ENCODE peak calls at places on chromosomes 12 and 14, in seven cellular contexts. L, N, R, B, X, U and C are unnamed samples.

GRCh38 chr12:87323369-87323768 is 705.8 kb downstream of the C12orf50 start:
- DNase-seq in L (no peak), N (no peak), R (no peak), B (no peak), X (no peak), U (no peak), C (no peak)

GRCh38 chr14:68137704-68138619 is 318.4 kb downstream of the RAD51B start:
- DNase-seq in L (peak), N (no peak), R (peak), B (peak), X (no peak), U (peak), C (peak)

GRCh38 chr14:56342419-56342901 is 224.2 kb downstream of the PELI2 start:
- DNase-seq in L (no peak), N (no peak), R (no peak), B (peak), X (no peak), U (peak), C (peak)

GRCh38 chr12:108119126-108119973 is 9.7 kb upstream of the WSCD2 start:
- DNase-seq in L (no peak), N (no peak), R (no peak), B (no peak), X (no peak), U (no peak), C (no peak)

GRCh38 chr12:49031573-49032161 is 13.1 kb upstream of the PRKAG1 start:
- DNase-seq in L (no peak), N (no peak), R (no peak), B (no peak), X (no peak), U (no peak), C (no peak)

GRCh38 chr12:39887824-39888223 is 218.1 kb downstream of the SLC2A13 start:
- DNase-seq in L (no peak), N (no peak), R (no peak), B (no peak), X (no peak), U (no peak), C (no peak)

GRCh38 chr14:21263284-21264024 is 5.8 kb downstream of the HNRNPC start:
- DNase-seq in L (no peak), N (no peak), R (no peak), B (peak), X (no peak), U (no peak), C (no peak)

GRCh38 chr14:50003213-50004021 is 110.5 kb downstream of the ARF6 start:
- DNase-seq in L (peak), N (peak), R (peak), B (peak), X (no peak), U (no peak), C (peak)

GRCh38 chr14:65709576-65709975 is 297.0 kb downstream of the FUT8 start:
- DNase-seq in L (no peak), N (no peak), R (no peak), B (no peak), X (no peak), U (no peak), C (peak)

GRCh38 chr12:112686373-112686772 is 105.2 kb upstream of the RPH3A start:
- DNase-seq in L (no peak), N (no peak), R (no peak), B (no peak), X (peak), U (peak), C (peak)

GRCh38 chr14:104387000-104387384 is 192.6 kb upstream of the C14orf180 start:
- DNase-seq in L (no peak), N (no peak), R (no peak), B (no peak), X (no peak), U (no peak), C (peak)